ENCODE peak calls at places on chromosomes 11 and 22, in five cellular contexts. V, U, P, J and R are unnamed samples.

GRCh38 chr22:39184586-39185577 is 32.4 kb upstream of the CBX7 start:
- DNase-seq in J (no peak), V (peak), P (no peak), U (no peak), R (no peak)

GRCh38 chr22:50114221-50114981 is 24.6 kb downstream of the MOV10L1 start:
- DNase-seq in U (no peak), J (no peak), V (no peak), P (no peak), R (no peak)

GRCh38 chr22:27463121-27463520 is 338.4 kb downstream of the MN1 start:
- DNase-seq in U (no peak), V (no peak), P (no peak), J (no peak), R (no peak)

GRCh38 chr22:29885610-29886009 is 2.6 kb downstream of the MTMR3 start:
- DNase-seq in V (no peak), P (no peak), J (no peak), U (no peak), R (no peak)

GRCh38 chr22:46251266-46251665 is 1.2 kb upstream of the CDPF1 start:
- DNase-seq in U (no peak), V (no peak), P (no peak), J (no peak), R (no peak)

GRCh38 chr11:134277176-134278001 is 1.2 kb downstream of the GLB1L3 start:
- DNase-seq in V (no peak), J (no peak), P (no peak), U (no peak), R (no peak)

GRCh38 chr11:2567026-2567671 is 122.3 kb downstream of the KCNQ1 start:
- DNase-seq in U (no peak), J (no peak), P (no peak), V (no peak), R (no peak)

GRCh38 chr11:112524808-112525207 is 264.1 kb upstream of the PLET1 start:
- DNase-seq in P (no peak), U (no peak), J (no peak), V (peak), R (peak)

GRCh38 chr22:38981005-38981658 is 1.0 kb upstream of the APOBEC3B start:
- DNase-seq in U (no peak), P (no peak), V (peak), J (peak), R (peak)

GRCh38 chr11:77198440-77198849 is 70.4 kb downstream of the MYO7A start:
- DNase-seq in J (no peak), U (peak), V (peak), P (no peak), R (no peak)

GRCh38 chr22:17954200-17954859 is 70.0 kb downstream of the MICAL3 start:
- DNase-seq in J (no peak), V (no peak), P (no peak), U (no peak), R (no peak)

GRCh38 chr22:49586244-49586748 is 241.4 kb downstream of the BRD1 start:
- DNase-seq in J (no peak), U (no peak), V (no peak), P (no peak), R (no peak)

GRCh38 chr11:118305726-118306125 is 1.2 kb downstream of the CD3E start:
- DNase-seq in V (no peak), U (no peak), P (peak), J (no peak), R (no peak)

GRCh38 chr11:2991477-2992233 is 474 bp downstream of the NAP1L4 start:
- DNase-seq in V (peak), P (no peak), U (peak), J (peak), R (no peak)